ENCODE peak calls at places on chromosomes 2 and 18, in four cellular contexts. One of them, this sample, is unnamed. For H3K27me3, the result is how much of the 10 kb centered on the place peaks cover.

GRCh38 chr2:33068261-33068660 is 121.5 kb downstream of the LTBP1 start:
- DNase-seq in GM12878: no peak
- DNase-seq in endothelial cell of umbilical vein: no peak
- DNase-seq in HepG2: no peak
- DNase-seq in this sample: no peak

GRCh38 chr2:109372171-109372568 is 241.6 kb downstream of the SEPTIN10 start:
- DNase-seq in GM12878: no peak
- DNase-seq in endothelial cell of umbilical vein: no peak
- DNase-seq in HepG2: no peak
- DNase-seq in this sample: no peak

GRCh38 chr2:239910851-239911629 is 114.1 kb downstream of the NDUFA10 start:
- DNase-seq in GM12878: no peak
- DNase-seq in endothelial cell of umbilical vein: no peak
- DNase-seq in HepG2: no peak
- DNase-seq in this sample: no peak

GRCh38 chr2:170670651-170671050 is 44.5 kb upstream of the SP5 start:
- DNase-seq in GM12878: no peak
- DNase-seq in endothelial cell of umbilical vein: no peak
- DNase-seq in HepG2: no peak
- DNase-seq in this sample: no peak

GRCh38 chr2:134131681-134132486 is 122.0 kb upstream of the MGAT5 start:
- DNase-seq in GM12878: no peak
- DNase-seq in endothelial cell of umbilical vein: no peak
- DNase-seq in HepG2: no peak
- DNase-seq in this sample: no peak

GRCh38 chr2:122031544-122032263 is 276.3 kb downstream of the TSN start:
- DNase-seq in GM12878: peak
- DNase-seq in endothelial cell of umbilical vein: no peak
- DNase-seq in HepG2: no peak
- DNase-seq in this sample: no peak

GRCh38 chr2:85162746-85163301 is 29.6 kb downstream of the TCF7L1 start:
- DNase-seq in GM12878: no peak
- DNase-seq in endothelial cell of umbilical vein: no peak
- DNase-seq in HepG2: no peak
- DNase-seq in this sample: no peak

GRCh38 chr2:222142027-222142426 is 156.8 kb downstream of the PAX3 start:
- DNase-seq in GM12878: no peak
- DNase-seq in endothelial cell of umbilical vein: no peak
- DNase-seq in HepG2: no peak
- DNase-seq in this sample: no peak

GRCh38 chr2:118678985-118679384 is 168.5 kb downstream of the EN1 start:
- DNase-seq in GM12878: no peak
- DNase-seq in endothelial cell of umbilical vein: no peak
- DNase-seq in HepG2: no peak
- DNase-seq in this sample: no peak

GRCh38 chr2:44937688-44938240 is 3.7 kb upstream of the SIX3 start:
- DNase-seq in GM12878: no peak
- DNase-seq in endothelial cell of umbilical vein: no peak
- DNase-seq in HepG2: no peak
- DNase-seq in this sample: peak

GRCh38 chr18:55038162-55038561 is 78.9 kb upstream of the CCDC68 start:
- DNase-seq in GM12878: no peak
- DNase-seq in endothelial cell of umbilical vein: no peak
- DNase-seq in HepG2: no peak
- DNase-seq in this sample: no peak

GRCh38 chr2:241775223-241776177 is 1.1 kb upstream of the GAL3ST2 start:
- DNase-seq in GM12878: no peak
- DNase-seq in endothelial cell of umbilical vein: no peak
- DNase-seq in HepG2: peak
- DNase-seq in this sample: no peak

GRCh38 chr18:28175930-28176673 is 828 bp downstream of the CDH2 start:
- DNase-seq in GM12878: no peak
- DNase-seq in endothelial cell of umbilical vein: peak
- DNase-seq in HepG2: no peak
- DNase-seq in this sample: no peak

GRCh38 chr2:70104231-70105111 is 17.2 kb downstream of the PCBP1 start:
- DNase-seq in GM12878: no peak
- DNase-seq in endothelial cell of umbilical vein: no peak
- DNase-seq in HepG2: peak
- DNase-seq in this sample: peak

GRCh38 chr18:6215888-6216287 is 198.8 kb downstream of the L3MBTL4 start:
- DNase-seq in GM12878: no peak
- DNase-seq in endothelial cell of umbilical vein: no peak
- DNase-seq in HepG2: no peak
- DNase-seq in this sample: no peak

GRCh38 chr18:43590182-43590903 is 313.1 kb upstream of the SYT4 start:
- DNase-seq in GM12878: no peak
- DNase-seq in endothelial cell of umbilical vein: no peak
- DNase-seq in HepG2: no peak
- DNase-seq in this sample: no peak

GRCh38 chr2:177692828-177693269 is 300.3 kb downstream of the AGPS start:
- DNase-seq in GM12878: no peak
- DNase-seq in endothelial cell of umbilical vein: no peak
- DNase-seq in HepG2: no peak
- DNase-seq in this sample: no peak

GRCh38 chr2:142675398-142675797 is 202.1 kb upstream of the KYNU start:
- DNase-seq in GM12878: no peak
- DNase-seq in endothelial cell of umbilical vein: no peak
- DNase-seq in HepG2: no peak
- DNase-seq in this sample: no peak

GRCh38 chr2:86350751-86351150 is 13.3 kb upstream of the REEP1 start:
- DNase-seq in GM12878: no peak
- DNase-seq in endothelial cell of umbilical vein: no peak
- DNase-seq in HepG2: no peak
- DNase-seq in this sample: no peak

GRCh38 chr2:56195563-56195962 is 11.8 kb downstream of the CCDC85A start:
- DNase-seq in GM12878: no peak
- DNase-seq in endothelial cell of umbilical vein: peak
- DNase-seq in HepG2: no peak
- DNase-seq in this sample: no peak

GRCh38 chr2:236823976-236824375 is 254.4 kb downstream of the ACKR3 start:
- DNase-seq in GM12878: no peak
- DNase-seq in endothelial cell of umbilical vein: no peak
- DNase-seq in HepG2: no peak
- DNase-seq in this sample: no peak

GRCh38 chr2:62339837-62340236 is 143.9 kb downstream of the B3GNT2 start:
- DNase-seq in GM12878: no peak
- DNase-seq in endothelial cell of umbilical vein: no peak
- DNase-seq in HepG2: no peak
- DNase-seq in this sample: no peak

GRCh38 chr2:6921321-6921922 is 4.2 kb downstream of the RNF144A start:
- DNase-seq in GM12878: no peak
- DNase-seq in endothelial cell of umbilical vein: no peak
- DNase-seq in HepG2: peak
- DNase-seq in this sample: no peak

GRCh38 chr18:31942301-31942998 is 478 bp downstream of the TRAPPC8 start:
- DNase-seq in GM12878: no peak
- DNase-seq in endothelial cell of umbilical vein: peak
- DNase-seq in HepG2: no peak
- DNase-seq in this sample: peak

GRCh38 chr2:237143118-237143517 is 57.4 kb downstream of the COPS8 start:
- DNase-seq in GM12878: no peak
- DNase-seq in endothelial cell of umbilical vein: no peak
- DNase-seq in HepG2: no peak
- DNase-seq in this sample: no peak

GRCh38 chr2:146984014-146984413 is 860.8 kb upstream of the ACVR2A start:
- DNase-seq in GM12878: no peak
- DNase-seq in endothelial cell of umbilical vein: no peak
- DNase-seq in HepG2: no peak
- DNase-seq in this sample: no peak

GRCh38 chr2:127612111-127612822 is 33.7 kb upstream of the GPR17 start:
- DNase-seq in GM12878: no peak
- DNase-seq in endothelial cell of umbilical vein: no peak
- DNase-seq in HepG2: no peak
- DNase-seq in this sample: no peak

GRCh38 chr2:40039543-40039942 is 260.5 kb upstream of the THUMPD2 start:
- DNase-seq in GM12878: no peak
- DNase-seq in endothelial cell of umbilical vein: no peak
- DNase-seq in HepG2: no peak
- DNase-seq in this sample: no peak

GRCh38 chr2:232523682-232524597 is 2.0 kb upstream of the CHRND start:
- DNase-seq in GM12878: no peak
- DNase-seq in endothelial cell of umbilical vein: peak
- DNase-seq in HepG2: peak
- DNase-seq in this sample: peak
- TF ChIP-seq MYC in GM12878: no peak
- TF ChIP-seq MYC in endothelial cell of umbilical vein: no peak
- TF ChIP-seq MYC in HepG2: peak
- TF ChIP-seq MYC in this sample: no peak

GRCh38 chr18:21215480-21215879 is 26.6 kb upstream of the GREB1L start:
- DNase-seq in GM12878: no peak
- DNase-seq in endothelial cell of umbilical vein: no peak
- DNase-seq in HepG2: no peak
- DNase-seq in this sample: no peak

GRCh38 chr18:21218862-21219261 is 23.2 kb upstream of the GREB1L start:
- DNase-seq in GM12878: no peak
- DNase-seq in endothelial cell of umbilical vein: no peak
- DNase-seq in HepG2: no peak
- DNase-seq in this sample: no peak
- H3K27me3 ChIP-seq in GM12878: under half
- H3K27me3 ChIP-seq in endothelial cell of umbilical vein: under half
- H3K27me3 ChIP-seq in HepG2: under half
- H3K27me3 ChIP-seq in this sample: under half

DNA sequence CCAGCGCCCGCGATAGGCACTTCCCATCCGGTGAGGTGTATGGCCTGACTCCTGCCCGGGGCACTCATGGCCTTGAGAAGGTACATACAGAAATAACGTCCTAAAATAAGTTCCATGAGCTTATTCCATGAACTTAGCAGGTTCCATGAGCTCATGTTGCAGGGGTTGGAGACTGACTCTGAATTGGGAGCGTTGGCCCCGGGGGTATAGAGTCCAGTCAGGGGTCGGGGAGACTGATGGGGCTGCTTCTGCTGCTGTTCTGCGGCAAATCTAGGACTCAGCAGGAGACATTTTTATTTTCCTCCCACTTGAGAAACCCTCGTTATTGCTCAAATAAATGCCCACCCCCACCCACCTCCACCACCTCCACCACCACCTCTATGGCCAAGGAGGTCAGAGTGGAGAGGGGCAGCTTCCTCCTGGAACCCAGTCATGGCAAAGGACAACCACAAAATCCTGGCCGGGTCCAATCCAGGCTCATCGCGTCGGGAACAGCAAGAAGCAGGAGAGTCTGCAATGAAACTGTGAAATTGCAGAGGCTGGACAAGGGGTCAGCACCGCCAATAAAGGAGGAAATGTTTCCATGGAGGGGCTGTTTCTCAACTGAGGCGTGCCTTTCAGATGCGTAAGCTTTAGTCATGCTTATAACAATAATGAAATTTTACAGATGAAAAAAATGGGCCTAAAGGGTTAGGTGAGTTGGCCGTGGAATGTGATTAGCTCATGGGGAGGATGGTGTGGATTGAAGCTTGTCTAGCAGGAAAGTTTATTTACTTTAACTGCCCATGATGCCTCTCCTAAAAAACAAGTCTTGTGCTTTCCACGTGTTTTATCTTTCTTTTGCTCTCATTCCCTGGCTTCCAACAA is 136.6 kb upstream of the ALKAL2 start:
- DNase-seq in GM12878: no peak
- DNase-seq in endothelial cell of umbilical vein: no peak
- DNase-seq in HepG2: no peak
- DNase-seq in this sample: no peak
- TF ChIP-seq MYC in GM12878: no peak
- TF ChIP-seq MYC in endothelial cell of umbilical vein: no peak
- TF ChIP-seq MYC in HepG2: no peak
- TF ChIP-seq MYC in this sample: no peak

GRCh38 chr2:24863636-24864035 is 56.4 kb downstream of the ADCY3 start:
- DNase-seq in GM12878: no peak
- DNase-seq in endothelial cell of umbilical vein: no peak
- DNase-seq in HepG2: no peak
- DNase-seq in this sample: no peak

GRCh38 chr2:24870891-24871705 is 48.9 kb downstream of the ADCY3 start:
- DNase-seq in GM12878: no peak
- DNase-seq in endothelial cell of umbilical vein: no peak
- DNase-seq in HepG2: no peak
- DNase-seq in this sample: no peak

GRCh38 chr2:24871852-24872323 is 48.1 kb downstream of the ADCY3 start:
- DNase-seq in GM12878: no peak
- DNase-seq in endothelial cell of umbilical vein: no peak
- DNase-seq in HepG2: no peak
- DNase-seq in this sample: no peak

GRCh38 chr2:24870440-24870839 is 49.6 kb downstream of the ADCY3 start:
- DNase-seq in GM12878: no peak
- DNase-seq in endothelial cell of umbilical vein: no peak
- DNase-seq in HepG2: no peak
- DNase-seq in this sample: no peak

DNA sequence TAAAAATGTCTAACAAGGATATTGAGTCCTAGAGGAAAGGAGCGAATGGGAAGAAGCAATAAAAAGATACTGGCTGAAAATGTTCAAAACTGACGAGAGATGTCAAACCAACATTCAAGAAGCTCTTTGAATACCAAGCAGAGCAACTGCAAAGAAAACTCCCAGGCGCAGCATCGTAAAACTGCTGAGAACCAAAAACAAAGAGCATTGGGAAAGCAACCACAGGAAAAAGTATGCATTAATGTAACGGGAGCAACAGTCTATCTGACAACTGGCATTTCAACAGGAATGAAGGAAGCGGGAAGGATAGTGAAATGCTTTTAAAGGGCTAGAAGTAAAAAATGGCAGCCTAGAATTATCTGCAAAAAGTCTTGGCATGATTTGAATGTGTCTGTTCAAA is 53.1 kb downstream of the ADCY3 start:
- DNase-seq in GM12878: no peak
- DNase-seq in endothelial cell of umbilical vein: no peak
- DNase-seq in HepG2: no peak
- DNase-seq in this sample: no peak
- H3K27me3 ChIP-seq in GM12878: under half
- H3K27me3 ChIP-seq in endothelial cell of umbilical vein: under half
- H3K27me3 ChIP-seq in HepG2: under half
- H3K27me3 ChIP-seq in this sample: under half

GRCh38 chr2:128797533-128797932 is 478.9 kb upstream of the HS6ST1 start:
- DNase-seq in GM12878: no peak
- DNase-seq in endothelial cell of umbilical vein: no peak
- DNase-seq in HepG2: no peak
- DNase-seq in this sample: no peak

GRCh38 chr2:128799736-128800135 is 481.1 kb upstream of the HS6ST1 start:
- DNase-seq in GM12878: no peak
- DNase-seq in endothelial cell of umbilical vein: no peak
- DNase-seq in HepG2: no peak
- DNase-seq in this sample: no peak

GRCh38 chr2:128798502-128799283 is 480.0 kb upstream of the HS6ST1 start:
- DNase-seq in GM12878: no peak
- DNase-seq in endothelial cell of umbilical vein: no peak
- DNase-seq in HepG2: no peak
- DNase-seq in this sample: no peak

GRCh38 chr2:128797937-128798336 is 479.3 kb upstream of the HS6ST1 start:
- DNase-seq in GM12878: peak
- DNase-seq in endothelial cell of umbilical vein: no peak
- DNase-seq in HepG2: no peak
- DNase-seq in this sample: no peak

GRCh38 chr2:128799284-128799552 is 480.6 kb upstream of the HS6ST1 start:
- DNase-seq in GM12878: no peak
- DNase-seq in endothelial cell of umbilical vein: no peak
- DNase-seq in HepG2: no peak
- DNase-seq in this sample: no peak
- TF ChIP-seq MYC in GM12878: no peak
- TF ChIP-seq MYC in endothelial cell of umbilical vein: no peak
- TF ChIP-seq MYC in HepG2: no peak
- TF ChIP-seq MYC in this sample: no peak